ENCODE peak calls at places on chromosomes 6 and 20, in eight cellular contexts. H is T1000; O is NCI-H2081; G is left cardiac atrium; R is cerebellum; C is CD4-positive, alpha-beta T cell; W is RCC 7860; Z is effector CD4-positive, alpha-beta T cell. V is an unnamed sample.

GRCh38 chr6:162638931-162639574 is 88.5 kb downstream of the PRKN start:
- DNase-seq in H (no peak), O (no peak), G (no peak), R (no peak), C (no peak), W (no peak), Z (no peak), V (no peak)

GRCh38 chr6:63882208-63882607 is 246.6 kb downstream of the PHF3 start:
- DNase-seq in H (no peak), O (no peak), G (no peak), R (no peak), C (no peak), W (no peak), Z (no peak), V (peak; percentile 37)

GRCh38 chr20:21372016-21372415 is 25.3 kb downstream of the NKX2-4 start:
- DNase-seq in H (no peak), O (no peak), G (no peak), R (no peak), C (no peak), W (no peak), Z (no peak), V (no peak)

GRCh38 chr6:25476126-25476525 is 175.9 kb upstream of the SCGN start:
- DNase-seq in H (no peak), O (no peak), G (no peak), R (no peak), C (no peak), W (peak; percentile 70), Z (no peak), V (no peak)

GRCh38 chr20:38842558-38842981 is 37.1 kb downstream of the PPP1R16B start:
- DNase-seq in H (no peak), O (no peak), G (no peak), R (no peak), C (no peak), W (no peak), Z (no peak), V (no peak)

GRCh38 chr6:45378324-45378926 is 691 bp upstream of the SUPT3H start:
- DNase-seq in H (no peak), O (peak; percentile 68), G (peak; percentile 45), R (no peak), C (peak; percentile 2), W (no peak), Z (no peak), V (no peak)

GRCh38 chr6:27672113-27672799 is 199.4 kb upstream of the ZNF184 start:
- DNase-seq in H (no peak), O (peak; percentile 77), G (no peak), R (no peak), C (no peak), W (peak; percentile 79), Z (no peak), V (peak; percentile 90)

GRCh38 chr6:84762941-84763396 is 1.4 kb downstream of the TBX18 start:
- DNase-seq in H (peak; percentile 61), O (peak; percentile 43), G (peak; percentile 40), R (no peak), C (no peak), W (no peak), Z (no peak), V (peak; percentile 63)

GRCh38 chr6:16731503-16732018 is 29.7 kb downstream of the ATXN1 start:
- DNase-seq in H (no peak), O (no peak), G (no peak), R (no peak), C (no peak), W (no peak), Z (no peak), V (no peak)

GRCh38 chr6:193773-194310 is 98.4 kb upstream of the DUSP22 start:
- DNase-seq in H (no peak), O (no peak), G (no peak), R (no peak), C (no peak), W (no peak), Z (no peak), V (no peak)

GRCh38 chr6:38796850-38797249 is 81.7 kb downstream of the DNAH8 start:
- DNase-seq in H (no peak), O (no peak), G (no peak), R (no peak), C (no peak), W (no peak), Z (no peak), V (no peak)

GRCh38 chr20:25020345-25020744 is 27.8 kb upstream of the APMAP start:
- DNase-seq in H (no peak), O (no peak), G (no peak), R (no peak), C (no peak), W (no peak), Z (no peak), V (no peak)

GRCh38 chr6:22025468-22026159 is 271.2 kb downstream of the PRL start:
- DNase-seq in H (no peak), O (no peak), G (no peak), R (no peak), C (no peak), W (peak; percentile 45), Z (no peak), V (peak; percentile 68)

GRCh38 chr20:48983423-48984400 is 62.2 kb downstream of the ARFGEF2 start:
- DNase-seq in H (peak; percentile 58), O (no peak), G (peak; percentile 37), R (no peak), C (no peak), W (peak; percentile 98), Z (no peak), V (no peak)

GRCh38 chr6:3151705-3152104 is 5.6 kb downstream of the TUBB2A start:
- DNase-seq in H (no peak), O (peak; percentile 61), G (no peak), R (no peak), C (no peak), W (no peak), Z (no peak), V (no peak)

GRCh38 chr20:60117040-60117439 is 158.8 kb downstream of the CDH26 start:
- DNase-seq in H (no peak), O (no peak), G (no peak), R (no peak), C (no peak), W (no peak), Z (no peak), V (no peak)

GRCh38 chr20:59428006-59428405 is 127.6 kb downstream of the EDN3 start:
- DNase-seq in H (no peak), O (no peak), G (no peak), R (no peak), C (no peak), W (no peak), Z (no peak), V (no peak)

GRCh38 chr6:1212919-1213318 is 99.0 kb upstream of the FOXQ1 start:
- DNase-seq in H (no peak), O (no peak), G (no peak), R (no peak), C (no peak), W (no peak), Z (no peak), V (no peak)

GRCh38 chr6:31186052-31186734 is 15.7 kb upstream of the POU5F1 start:
- DNase-seq in H (no peak), O (no peak), G (peak; percentile 88), R (no peak), C (no peak), W (peak; percentile 87), Z (no peak), V (no peak)

GRCh38 chr6:45786243-45786795 is 229.3 kb downstream of the CLIC5 start:
- DNase-seq in H (no peak), O (peak; percentile 65), G (no peak), R (no peak), C (no peak), W (no peak), Z (no peak), V (no peak)

GRCh38 chr6:3195695-3196497 is 31.6 kb downstream of the TUBB2B start:
- DNase-seq in H (no peak), O (no peak), G (no peak), R (peak; percentile 23), C (no peak), W (no peak), Z (no peak), V (peak; percentile 76)

GRCh38 chr6:42907336-42907735 is 8.5 kb upstream of the PTCRA start:
- DNase-seq in H (no peak), O (no peak), G (no peak), R (no peak), C (no peak), W (no peak), Z (no peak), V (no peak)

GRCh38 chr20:19079536-19080299 is 132.7 kb upstream of the SLC24A3 start:
- DNase-seq in H (no peak), O (no peak), G (no peak), R (no peak), C (no peak), W (no peak), Z (no peak), V (no peak)

GRCh38 chr20:61901421-61902212 is 164.1 kb downstream of the TAF4 start:
- DNase-seq in H (no peak), O (no peak), G (no peak), R (no peak), C (no peak), W (peak; percentile 25), Z (no peak), V (no peak)

GRCh38 chr20:38762174-38762573 is 13.9 kb downstream of the ACTR5 start:
- DNase-seq in H (no peak), O (no peak), G (no peak), R (no peak), C (no peak), W (no peak), Z (no peak), V (no peak)

GRCh38 chr6:23659125-23659524 is 466.9 kb upstream of the NRSN1 start:
- DNase-seq in H (no peak), O (peak; percentile 36), G (no peak), R (peak; percentile 31), C (no peak), W (no peak), Z (no peak), V (peak; percentile 43)

GRCh38 chr6:13422601-13423247 is 64.7 kb downstream of the GFOD1 start:
- DNase-seq in H (no peak), O (no peak), G (no peak), R (no peak), C (no peak), W (no peak), Z (no peak), V (peak; percentile 85)

GRCh38 chr6:168885741-168886140 is 367.9 kb downstream of the THBS2 start:
- DNase-seq in H (no peak), O (no peak), G (no peak), R (no peak), C (no peak), W (no peak), Z (no peak), V (no peak)

GRCh38 chr6:15881150-15881549 is 218.3 kb upstream of the DTNBP1 start:
- DNase-seq in H (no peak), O (no peak), G (no peak), R (no peak), C (no peak), W (no peak), Z (no peak), V (no peak)

GRCh38 chr20:47610247-47610944 is 108.7 kb downstream of the NCOA3 start:
- DNase-seq in H (no peak), O (no peak), G (peak; percentile 79), R (no peak), C (peak; percentile 31), W (peak; percentile 91), Z (peak; percentile 55), V (no peak)

GRCh38 chr6:43636312-43636667 is 650 bp downstream of the MAD2L1BP start:
- DNase-seq in H (no peak), O (no peak), G (no peak), R (no peak), C (no peak), W (no peak), Z (no peak), V (no peak)

GRCh38 chr6:139663996-139664395 is 289.5 kb upstream of the CITED2 start:
- DNase-seq in H (no peak), O (no peak), G (no peak), R (no peak), C (no peak), W (no peak), Z (no peak), V (no peak)

GRCh38 chr6:170295519-170296422 is 4.9 kb upstream of the DLL1 start:
- DNase-seq in H (peak; percentile 36), O (no peak), G (no peak), R (no peak), C (no peak), W (no peak), Z (no peak), V (peak; percentile 97)

GRCh38 chr20:53100476-53100911 is 128.3 kb downstream of the TSHZ2 start:
- DNase-seq in H (no peak), O (no peak), G (no peak), R (no peak), C (no peak), W (no peak), Z (no peak), V (no peak)